ENCODE peak calls at places on chromosomes 12 and 14, in eight cellular contexts. S is Calu3; Y is stimulated activated CD8-positive, alpha-beta memory T cell treated with anti-CD3 and anti-CD28 coated beads, Interleukin-4, amount 100 ng/mL, for 4 hours; F is ovary; T is T1000; W is amniotic stem cell; U is aorta; J is AG04450. C is an unnamed sample.

GRCh38 chr12:64526859-64527258 is 74.9 kb downstream of the TBK1 start:
- DNase-seq in S (no peak), Y (no peak), F (no peak), T (no peak), W (no peak), U (no peak), J (no peak), C (no peak)

GRCh38 chr14:88791629-88792571 is 853 bp downstream of the EML5 start:
- DNase-seq in S (peak; percentile 12), Y (no peak), F (peak; percentile 55), T (no peak), W (no peak), U (peak; percentile 46), J (no peak), C (peak; percentile 3)

GRCh38 chr14:97143011-97143410 is 345.8 kb downstream of the VRK1 start:
- DNase-seq in S (no peak), Y (no peak), F (no peak), T (no peak), W (no peak), U (no peak), J (no peak), C (no peak)

GRCh38 chr14:99479160-99479902 is 1.3 kb downstream of the SETD3 start:
- DNase-seq in S (no peak), Y (no peak), F (no peak), T (no peak), W (peak; percentile 15), U (no peak), J (no peak), C (no peak)

GRCh38 chr14:79583738-79584405 is 627.4 kb downstream of the DIO2 start:
- DNase-seq in S (no peak), Y (no peak), F (no peak), T (no peak), W (peak; percentile 32), U (no peak), J (peak; percentile 18), C (no peak)

GRCh38 chr14:58077621-58078020 is 74.4 kb downstream of the ARMH4 start:
- DNase-seq in S (no peak), Y (no peak), F (no peak), T (no peak), W (no peak), U (no peak), J (no peak), C (no peak)

GRCh38 chr12:2297004-2297403 is 244.2 kb downstream of the CACNA1C start:
- DNase-seq in S (no peak), Y (no peak), F (no peak), T (no peak), W (no peak), U (no peak), J (no peak), C (no peak)

GRCh38 chr14:69614592-69614991 is 3.2 kb downstream of the SUSD6 start:
- DNase-seq in S (no peak), Y (no peak), F (no peak), T (no peak), W (no peak), U (peak; percentile 81), J (no peak), C (no peak)

GRCh38 chr12:124814741-124815613 is 48.7 kb downstream of the SCARB1 start:
- DNase-seq in S (no peak), Y (no peak), F (no peak), T (no peak), W (no peak), U (peak; percentile 73), J (no peak), C (peak; percentile 60)

GRCh38 chr12:114757926-114758325 is 74.0 kb upstream of the TBX3 start:
- DNase-seq in S (no peak), Y (no peak), F (no peak), T (no peak), W (no peak), U (no peak), J (no peak), C (no peak)

GRCh38 chr14:92010644-92011043 is 29.2 kb downstream of the TRIP11 start:
- DNase-seq in S (no peak), Y (no peak), F (no peak), T (no peak), W (no peak), U (no peak), J (no peak), C (no peak)

GRCh38 chr12:93279849-93280412 is 97.8 kb upstream of the NUDT4 start:
- DNase-seq in S (no peak), Y (no peak), F (no peak), T (no peak), W (no peak), U (no peak), J (no peak), C (no peak)

GRCh38 chr12:91180577-91180976 is 2.0 kb downstream of the DCN start:
- DNase-seq in S (no peak), Y (no peak), F (no peak), T (no peak), W (peak; percentile 34), U (no peak), J (no peak), C (no peak)

GRCh38 chr14:73026243-73026844 is 562 bp downstream of the ZFYVE1 start:
- DNase-seq in S (no peak), Y (peak; percentile 5), F (peak; percentile 58), T (no peak), W (no peak), U (no peak), J (no peak), C (no peak)